ENCODE peak calls at places on chromosomes 4 and X, in ten cellular contexts. U is mammary epithelial cell, F is activated B cell treated with CpG ODN at 0.5 μM for 24 hours, H is IMR-90, T is hepatocyte, V is GM13976, R is AG10803, G is pancreas, D is GM13977, Q is upper lobe of left lung. E is an unnamed sample.

GRCh38 chr4:40283968-40284367 is 51.2 kb upstream of the CHRNA9 start:
- DNase-seq in U (peak; percentile 41), F (no peak), H (no peak), T (no peak), V (peak; percentile 40), R (peak; percentile 31), G (no peak), D (no peak), Q (no peak), E (no peak)

GRCh38 chrX:10089378-10089795 is 67.4 kb upstream of the CLCN4 start:
- DNase-seq in U (no peak), F (no peak), H (peak; percentile 36), T (no peak), V (no peak), R (no peak), G (no peak), D (no peak), Q (no peak), E (no peak)

GRCh38 chr4:88823058-88823919 is 125.7 kb upstream of the NAP1L5 start:
- DNase-seq in U (peak; percentile 83), F (no peak), H (peak; percentile 98), T (peak; percentile 93), V (peak; percentile 37), R (peak; percentile 91), G (peak; percentile 75), D (peak; percentile 19), Q (no peak), E (peak; percentile 81)

GRCh38 chrX:13085533-13085932 is 41.1 kb upstream of the FAM9C start:
- DNase-seq in U (no peak), F (no peak), H (no peak), T (no peak), V (no peak), R (no peak), G (no peak), D (no peak), Q (no peak), E (no peak)

GRCh38 chr4:7169134-7169533 is 23.2 kb upstream of the SORCS2 start:
- DNase-seq in U (no peak), F (no peak), H (no peak), T (no peak), V (no peak), R (no peak), G (peak; percentile 10), D (no peak), Q (no peak), E (no peak)

GRCh38 chr4:150004481-150004880 is 73.8 kb upstream of the DCLK2 start:
- DNase-seq in U (no peak), F (no peak), H (peak; percentile 58), T (no peak), V (no peak), R (peak; percentile 75), G (no peak), D (no peak), Q (no peak), E (no peak)

GRCh38 chr4:158873795-158874359 is 105.1 kb downstream of the FNIP2 start:
- DNase-seq in U (peak; percentile 87), F (no peak), H (peak; percentile 96), T (peak; percentile 36), V (no peak), R (peak; percentile 69), G (no peak), D (no peak), Q (no peak), E (no peak)

GRCh38 chr4:46656071-46656470 is 253.0 kb downstream of the COX7B2 start:
- DNase-seq in U (no peak), F (no peak), H (no peak), T (peak; percentile 41), V (no peak), R (no peak), G (no peak), D (no peak), Q (no peak), E (no peak)

GRCh38 chrX:119686087-119686639 is 6.8 kb downstream of the SEPTIN6 start:
- DNase-seq in U (no peak), F (peak; percentile 47), H (no peak), T (no peak), V (no peak), R (peak; percentile 70), G (no peak), D (no peak), Q (no peak), E (no peak)

GRCh38 chr4:130359537-130359936 is 1263.6 kb downstream of the C4orf33 start:
- DNase-seq in U (no peak), F (no peak), H (peak; percentile 35), T (no peak), V (no peak), R (peak; percentile 4), G (no peak), D (no peak), Q (no peak), E (no peak)

DNA sequence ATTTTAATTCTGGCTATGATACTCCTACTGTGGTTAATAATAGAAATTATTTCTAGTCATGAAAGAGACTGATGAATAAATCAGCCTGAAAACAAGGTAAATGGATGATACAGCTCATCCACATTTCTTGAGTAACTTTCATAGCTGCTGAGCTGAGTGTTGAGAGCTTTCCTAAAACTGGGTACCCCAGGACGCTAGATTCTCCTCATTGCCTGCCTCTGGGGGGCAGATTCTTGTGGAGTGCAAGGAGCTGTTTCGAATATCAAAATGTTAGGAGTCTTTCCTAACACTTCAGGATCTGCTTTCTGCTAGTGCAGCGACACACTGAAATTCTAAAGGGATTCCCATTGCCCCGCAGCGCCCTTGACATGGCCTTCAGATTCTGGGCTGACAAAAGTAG is 2.1 kb downstream of the MND1 start:
- DNase-seq in U (no peak), F (no peak), H (peak; percentile 10), T (no peak), V (no peak), R (peak; percentile 15), G (no peak), D (no peak), Q (no peak), E (no peak)
- TF ChIP-seq CTCF in U (peak; percentile 12), F (no peak), H (peak; percentile 12), T (no peak), V (no peak), R (peak; percentile 32), G (no peak), D (peak; percentile 20), Q (no peak), E (peak; percentile 24)

DNA sequence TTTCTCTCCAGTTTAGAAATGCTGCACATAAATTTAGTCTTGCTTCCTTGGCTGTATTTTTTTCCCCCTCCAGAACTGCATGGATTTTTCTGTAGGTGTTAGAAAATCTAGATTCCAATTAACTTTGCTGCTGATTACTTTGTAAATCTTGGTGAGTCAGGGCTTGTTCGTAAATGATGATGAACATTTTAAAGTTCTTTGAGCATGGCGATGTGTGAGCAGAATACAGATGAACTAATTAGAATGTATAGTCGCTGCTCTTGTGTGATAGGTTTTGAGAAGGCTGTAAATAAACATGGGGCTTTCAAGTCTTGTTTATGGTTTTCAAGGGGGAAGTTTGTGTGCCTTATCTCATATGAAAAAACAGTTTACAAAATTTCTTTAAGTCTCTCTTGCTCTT is 23.3 kb downstream of the LIMCH1 start:
- DNase-seq in U (no peak), F (no peak), H (no peak), T (no peak), V (no peak), R (no peak), G (no peak), D (no peak), Q (no peak), E (no peak)
- TF ChIP-seq CTCF in U (no peak), F (no peak), H (no peak), T (no peak), V (no peak), R (no peak), G (no peak), D (no peak), Q (no peak), E (no peak)

DNA sequence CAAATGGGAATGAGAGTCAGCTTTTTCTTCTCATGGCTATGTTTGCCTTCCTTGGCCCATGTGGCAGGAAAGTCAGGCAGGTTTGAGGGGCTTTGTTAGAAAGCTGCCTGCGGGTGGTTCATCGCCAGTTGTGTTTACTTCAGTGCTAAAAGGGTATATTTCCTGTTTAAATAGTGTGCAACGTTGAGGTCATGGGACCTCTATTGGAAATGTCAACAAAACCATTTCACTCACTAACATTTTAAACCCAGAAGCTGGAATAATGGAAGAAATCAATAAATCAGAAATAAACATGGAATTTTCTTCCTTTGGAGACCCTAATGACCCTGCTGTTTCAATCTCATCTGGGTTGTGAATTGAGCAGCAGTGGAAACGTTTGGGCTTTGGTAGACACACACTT is 185.8 kb downstream of the ANKRD50 start:
- DNase-seq in U (no peak), F (no peak), H (peak; percentile 2), T (no peak), V (no peak), R (no peak), G (no peak), D (no peak), Q (no peak), E (no peak)
- TF ChIP-seq CTCF in U (no peak), F (no peak), H (no peak), T (no peak), V (no peak), R (no peak), G (no peak), D (no peak), Q (no peak), E (no peak)

GRCh38 chr4:152679414-152680281 is at the start of gene TMEM154:
- DNase-seq in U (peak; percentile 97), F (peak; percentile 66), H (peak; percentile 53), T (peak; percentile 74), V (peak; percentile 74), R (peak; percentile 67), G (peak; percentile 79), D (peak; percentile 45), Q (peak; percentile 90), E (peak; percentile 78)
- TF ChIP-seq CTCF in U (no peak), F (no peak), H (no peak), T (no peak), V (no peak), R (no peak), G (no peak), D (no peak), Q (no peak), E (no peak)

DNA sequence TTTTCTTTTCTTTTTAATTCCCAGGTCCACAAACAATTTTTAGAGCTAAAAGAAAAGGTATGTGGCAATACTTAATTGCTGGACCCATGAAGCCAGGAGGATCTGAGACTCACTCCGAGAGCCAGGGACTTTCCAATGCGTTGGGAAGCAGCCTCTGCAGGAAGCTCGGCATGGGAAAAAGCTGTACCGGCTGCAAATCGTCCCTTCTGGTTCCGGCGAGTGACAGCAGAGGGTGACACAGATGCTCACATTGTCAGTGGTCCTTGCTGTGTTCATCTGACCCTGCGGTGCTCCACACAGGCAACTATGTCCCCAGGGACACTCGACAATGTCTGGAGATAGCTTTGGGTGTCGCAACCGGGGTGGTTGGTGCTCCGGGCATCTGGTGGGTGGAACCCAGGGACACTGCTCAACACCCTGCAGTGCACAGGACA is 164.0 kb downstream of the PRKX start:
- DNase-seq in U (peak; percentile 39), F (no peak), H (peak; percentile 48), T (peak; percentile 13), V (no peak), R (peak; percentile 66), G (peak; percentile 49), D (no peak), Q (no peak), E (no peak)
- TF ChIP-seq CTCF in U (no peak), F (no peak), H (no peak), T (no peak), V (no peak), R (peak; percentile 2), G (no peak), D (no peak), Q (no peak), E (no peak)